ENCODE peak calls at places on chromosomes 16 and 17, in four cellular contexts. G, B, S and H are unnamed samples.

GRCh38 chr16:83470406-83470805 is 337.4 kb upstream of the HSBP1 start:
- DNase-seq in S (no peak), G (no peak), B (no peak), H (no peak)

GRCh38 chr17:32553168-32553567 is 66.4 kb downstream of the CDK5R1 start:
- DNase-seq in G (no peak), B (no peak), S (no peak), H (no peak)

GRCh38 chr17:34305606-34306005 is 13.6 kb upstream of the CCL8 start:
- DNase-seq in G (no peak), B (no peak), S (no peak), H (no peak)

GRCh38 chr17:63932008-63932561 is at the start of gene CD79B:
- DNase-seq in B (no peak), G (no peak), S (no peak), H (peak; percentile 60)

GRCh38 chr17:63984206-63984605 is 11.5 kb upstream of the SCN4A start:
- DNase-seq in G (no peak), S (no peak), B (no peak), H (no peak)

GRCh38 chr17:77288115-77288619 is 147.4 kb downstream of the SEC14L1 start:
- DNase-seq in S (no peak), G (peak; percentile 63), B (no peak), H (peak; percentile 43)

GRCh38 chr16:80467961-80468360 is 72.8 kb upstream of the DYNLRB2 start:
- DNase-seq in S (no peak), G (no peak), B (no peak), H (no peak)

GRCh38 chr17:12995106-12995895 is 22.5 kb downstream of the ELAC2 start:
- DNase-seq in S (no peak), B (no peak), G (no peak), H (no peak)

GRCh38 chr16:73213761-73214480 is 166.0 kb upstream of the ZFHX3 start:
- DNase-seq in S (no peak), G (no peak), B (no peak), H (no peak)

GRCh38 chr16:11632455-11632921 is 35.8 kb upstream of the SNN start:
- DNase-seq in S (no peak), B (peak; percentile 76), G (no peak), H (peak; percentile 35)

GRCh38 chr17:35373984-35374765 is 754 bp upstream of the SLFN11 start:
- DNase-seq in S (no peak), G (peak; percentile 38), B (peak; percentile 77), H (peak; percentile 49)

GRCh38 chr17:40293363-40293762 is 5.7 kb downstream of the CDC6 start:
- DNase-seq in S (no peak), G (no peak), B (no peak), H (no peak)

GRCh38 chr17:512926-513325 is 160.3 kb upstream of the RPH3AL start:
- DNase-seq in B (no peak), S (no peak), G (no peak), H (no peak)

GRCh38 chr16:58652741-58653140 is 23.1 kb upstream of the CNOT1 start:
- DNase-seq in G (peak; percentile 35), B (no peak), S (no peak), H (no peak)

GRCh38 chr16:4636196-4636595 is 11.6 kb downstream of the MGRN1 start:
- DNase-seq in S (no peak), G (no peak), B (no peak), H (no peak)

GRCh38 chr16:83117810-83118209 is 491.0 kb downstream of the CDH13 start:
- DNase-seq in G (no peak), S (no peak), B (no peak), H (no peak)

GRCh38 chr17:82416771-82417170 is 1.4 kb upstream of the HEXD start:
- DNase-seq in S (no peak), B (no peak), G (peak; percentile 57), H (no peak)

GRCh38 chr17:39663340-39663687 is 1.8 kb upstream of the TCAP start:
- DNase-seq in G (no peak), B (no peak), S (peak; percentile 46), H (no peak)

GRCh38 chr16:87653234-87653633 is 50.9 kb downstream of the JPH3 start:
- DNase-seq in B (no peak), S (peak; percentile 66), G (peak; percentile 33), H (no peak)

GRCh38 chr16:81625544-81626152 is 153.4 kb upstream of the PLCG2 start:
- DNase-seq in S (peak; percentile 54), G (no peak), B (no peak), H (peak; percentile 35)

GRCh38 chr17:75087182-75087557 is 584 bp upstream of the SLC16A5 start:
- DNase-seq in G (no peak), B (no peak), S (no peak), H (no peak)

DNA sequence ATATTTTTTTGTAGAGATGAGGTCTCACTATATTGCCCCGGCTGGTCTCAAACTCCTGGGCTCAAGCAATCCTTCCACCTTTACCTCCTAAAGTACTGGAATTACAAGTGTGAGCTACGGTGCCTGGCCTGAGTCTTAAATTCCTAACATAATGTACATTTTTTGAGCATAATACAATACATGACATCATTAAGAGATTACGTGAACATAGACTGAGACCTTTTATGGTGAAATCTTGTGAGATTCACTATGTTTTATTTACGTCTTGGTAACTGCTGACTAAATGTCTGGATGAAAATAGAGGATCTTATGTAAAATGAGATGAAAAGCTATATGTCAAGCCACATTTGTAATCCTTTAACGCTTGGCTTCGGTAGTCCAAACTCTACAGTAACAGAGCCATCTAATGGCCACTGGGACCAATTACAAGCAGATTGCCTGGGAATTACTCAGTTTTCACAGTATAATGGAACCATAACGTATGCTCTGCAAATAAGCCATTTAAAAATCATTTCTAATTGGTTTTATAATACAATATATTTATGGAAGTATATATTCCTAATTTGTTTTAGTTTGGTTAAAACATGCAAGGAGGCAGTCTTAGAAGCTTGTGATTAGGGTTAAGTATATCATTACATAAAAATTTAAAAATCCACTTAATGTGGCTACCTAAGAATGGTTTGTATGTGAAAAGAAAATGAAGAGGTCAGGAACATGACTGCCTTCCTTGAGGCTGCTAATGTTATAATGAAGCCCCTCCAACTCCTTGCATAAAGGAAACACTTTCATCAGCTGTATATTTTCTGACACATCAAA is 8.1 kb upstream of the EFCAB13 start:
- DNase-seq in S (peak; percentile 61), B (no peak), G (peak; percentile 78), H (peak; percentile 33)
- TF ChIP-seq EP300 in S (no peak), B (no peak), G (no peak), H (no peak)

GRCh38 chr16:57268804-57269800 is 15.4 kb downstream of the PLLP start:
- DNase-seq in B (no peak), G (peak; percentile 40), S (peak; percentile 80), H (peak; percentile 88)

GRCh38 chr16:57265850-57266530 is 18.5 kb downstream of the PLLP start:
- DNase-seq in S (peak; percentile 87), G (no peak), B (peak; percentile 41), H (peak; percentile 82)

GRCh38 chr16:57264950-57265371 is 19.5 kb downstream of the PLLP start:
- DNase-seq in G (no peak), S (no peak), B (no peak), H (peak; percentile 72)

GRCh38 chr16:57264381-57264780 is 19.3 kb downstream of the ARL2BP start:
- DNase-seq in G (no peak), S (no peak), B (no peak), H (no peak)

DNA sequence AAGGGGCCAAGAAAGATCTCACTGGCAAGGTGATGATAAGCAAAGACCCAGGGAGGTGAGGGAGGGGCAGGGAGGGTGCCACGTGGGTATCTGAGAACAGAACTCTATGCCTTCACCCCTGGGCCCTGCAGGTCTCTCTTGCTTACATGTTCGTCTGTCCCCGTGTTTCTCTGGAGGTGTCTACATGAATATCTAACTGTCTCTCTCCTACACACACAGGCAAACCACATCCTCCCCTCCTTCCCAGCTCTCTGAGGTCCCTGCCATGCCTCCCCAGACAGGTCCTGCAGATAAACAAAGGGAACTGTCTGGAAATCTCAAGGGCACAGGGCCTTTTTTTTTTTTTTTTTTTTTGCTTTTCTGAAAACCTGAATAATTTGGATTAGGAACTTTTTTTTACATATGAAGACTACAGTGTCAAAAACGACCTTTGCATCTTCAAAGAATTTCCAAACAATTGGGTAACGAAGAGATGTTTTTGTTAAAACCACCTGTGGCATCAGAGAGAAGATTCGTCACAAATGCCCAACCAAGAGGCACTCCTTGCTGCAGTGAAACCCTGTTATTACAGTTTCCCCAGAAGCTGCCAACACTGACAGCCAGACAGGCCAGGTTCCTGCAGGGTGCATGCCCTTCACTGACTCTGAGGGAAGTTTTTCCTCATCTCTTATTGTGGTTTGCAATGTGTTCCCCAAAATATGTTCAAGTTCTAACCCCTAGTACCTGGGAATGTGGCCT is 17.8 kb downstream of the PLLP start:
- DNase-seq in B (no peak), S (no peak), G (no peak), H (no peak)
- H3K27ac ChIP-seq in B (no peak overlapping the region), S (no peak overlapping the region), G (no peak overlapping the region), H (peak overlapping the region; percentile 71)

DNA sequence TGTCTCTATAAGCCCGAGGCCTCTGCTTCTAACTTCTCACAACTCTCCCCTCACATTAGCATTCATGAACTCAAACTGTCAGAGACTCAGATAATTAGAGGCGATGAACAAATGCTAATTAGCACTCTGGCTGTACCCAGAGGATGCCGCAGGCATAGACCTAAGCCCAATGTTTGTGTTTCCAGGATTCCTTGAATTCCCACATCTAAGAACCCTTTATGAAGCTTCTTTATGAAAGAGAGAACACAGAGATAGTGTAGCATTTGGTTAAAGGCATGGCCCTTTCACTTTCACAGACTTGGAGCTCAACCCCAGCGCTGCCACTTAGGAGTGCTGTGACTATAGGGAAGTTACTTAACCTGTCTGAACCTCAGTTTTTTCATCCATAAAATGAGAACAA is 512.2 kb downstream of the GRIN2A start:
- DNase-seq in B (no peak), S (no peak), G (no peak), H (no peak)
- TF ChIP-seq EP300 in B (no peak), S (no peak), G (no peak), H (no peak)

GRCh38 chr17:16267174-16267573 is 50.2 kb downstream of the PIGL start:
- DNase-seq in B (no peak), S (no peak), G (no peak), H (no peak)
- H3K27ac ChIP-seq in B (no peak overlapping the region), S (no peak overlapping the region), G (no peak overlapping the region), H (no peak overlapping the region)

GRCh38 chr17:55160501-55160900 is 104.3 kb upstream of the HLF start:
- DNase-seq in S (no peak), B (no peak), G (no peak), H (no peak)

GRCh38 chr17:55162556-55162946 is 102.2 kb upstream of the HLF start:
- DNase-seq in S (no peak), B (no peak), G (no peak), H (no peak)

GRCh38 chr17:55163408-55163807 is 101.4 kb upstream of the HLF start:
- DNase-seq in B (no peak), G (no peak), S (no peak), H (no peak)

GRCh38 chr17:55159251-55159650 is 105.5 kb upstream of the HLF start:
- DNase-seq in S (no peak), B (no peak), G (no peak), H (no peak)

GRCh38 chr17:55161935-55162555 is 102.7 kb upstream of the HLF start:
- DNase-seq in G (peak; percentile 56), S (no peak), B (no peak), H (no peak)
- TF ChIP-seq EP300 in G (no peak), S (no peak), B (no peak), H (no peak)